ENCODE peak calls at places on chromosomes 12 and 14, in five cellular contexts. O is pancreas, M is left ventricle myocardium inferior, R is endodermal cell, K is cardiac muscle cell. U is an unnamed sample.

GRCh38 chr12:131555197-131555820 is 155.6 kb upstream of the SFSWAP start:
- DNase-seq in M (no peak), K (no peak), O (no peak), R (no peak), U (no peak)

GRCh38 chr12:123013185-123014095 is 33.0 kb downstream of the ARL6IP4 start:
- DNase-seq in M (no peak), O (no peak), R (no peak), K (no peak), U (no peak)

GRCh38 chr12:120230974-120231315 is 30.0 kb upstream of the RPLP0 start:
- DNase-seq in K (no peak), R (no peak), M (no peak), O (no peak), U (no peak)

GRCh38 chr12:122012184-122012583 is 9.5 kb upstream of the BCL7A start:
- DNase-seq in M (no peak), O (no peak), K (no peak), R (no peak), U (no peak)

GRCh38 chr12:107027304-107028053 is 40.5 kb upstream of the MTERF2 start:
- DNase-seq in R (no peak), O (no peak), M (no peak), K (peak; percentile 96), U (no peak)

GRCh38 chr12:128783129-128783574 is 40.6 kb downstream of the SLC15A4 start:
- DNase-seq in O (no peak), K (no peak), R (no peak), M (no peak), U (no peak)

GRCh38 chr12:53558631-53559030 is 51.3 kb upstream of the NPFF start:
- DNase-seq in R (no peak), M (no peak), O (no peak), K (no peak), U (no peak)

GRCh38 chr14:75334191-75335051 is 55.8 kb downstream of the FOS start:
- DNase-seq in O (no peak), R (no peak), M (peak; percentile 60), K (peak; percentile 32), U (peak; percentile 83)

GRCh38 chr14:84351646-84352045 is 1178.3 kb upstream of the FLRT2 start:
- DNase-seq in K (no peak), R (no peak), O (no peak), M (no peak), U (no peak)

GRCh38 chr12:130142736-130143135 is 19.5 kb upstream of the FZD10 start:
- DNase-seq in K (no peak), M (no peak), R (peak; percentile 60), O (no peak), U (no peak)

GRCh38 chr14:23056956-23057756 is at the start of gene CDH24:
- DNase-seq in M (peak; percentile 75), O (peak; percentile 79), R (peak; percentile 89), K (peak; percentile 79), U (peak; percentile 91)

GRCh38 chr14:50711043-50711442 is 42.9 kb upstream of the SAV1 start:
- DNase-seq in O (no peak), M (no peak), R (no peak), K (no peak), U (no peak)

GRCh38 chr12:53459097-53459496 is 7.2 kb downstream of the PCBP2 start:
- DNase-seq in M (no peak), R (peak; percentile 44), O (no peak), K (no peak), U (no peak)

GRCh38 chr12:117064596-117064995 is 34.6 kb downstream of the TESC start:
- DNase-seq in O (peak; percentile 1), M (no peak), K (no peak), R (no peak), U (peak; percentile 10)

GRCh38 chr14:58620011-58620410 is 17.8 kb upstream of the DACT1 start:
- DNase-seq in K (no peak), R (no peak), O (no peak), M (no peak), U (no peak)

GRCh38 chr14:68939893-68940613 is 39.0 kb downstream of the ACTN1 start:
- DNase-seq in M (peak; percentile 80), R (peak; percentile 87), O (peak; percentile 75), K (peak; percentile 98), U (peak; percentile 90)

GRCh38 chr14:93794756-93795155 is 6.5 kb upstream of the PRIMA1 start:
- DNase-seq in K (no peak), M (no peak), O (no peak), R (no peak), U (no peak)

GRCh38 chr14:23079716-23080115 is 15.2 kb downstream of the ACIN1 start:
- DNase-seq in O (no peak), R (no peak), M (no peak), K (no peak), U (no peak)

GRCh38 chr12:94092516-94093241 is 55.7 kb upstream of the PLXNC1 start:
- DNase-seq in R (no peak), O (no peak), K (peak; percentile 96), M (no peak), U (peak; percentile 80)

GRCh38 chr12:50732591-50732990 is 31.3 kb upstream of the ATF1 start:
- DNase-seq in R (no peak), K (peak; percentile 85), M (no peak), O (no peak), U (no peak)

GRCh38 chr14:79584679-79585078 is 626.6 kb downstream of the DIO2 start:
- DNase-seq in R (no peak), M (no peak), K (peak; percentile 70), O (no peak), U (no peak)

GRCh38 chr14:53183071-53183470 is 29.9 kb upstream of the DDHD1 start:
- DNase-seq in O (no peak), K (no peak), M (no peak), R (no peak), U (no peak)

GRCh38 chr12:24853588-24853987 is 95.3 kb downstream of the BCAT1 start:
- DNase-seq in R (no peak), M (no peak), O (no peak), K (peak; percentile 47), U (no peak)

GRCh38 chr12:14327717-14328116 is 37.8 kb upstream of the ATF7IP start:
- DNase-seq in K (no peak), O (no peak), M (no peak), R (no peak), U (no peak)

GRCh38 chr12:69101505-69101904 is 137.9 kb upstream of the CPSF6 start:
- DNase-seq in R (no peak), M (no peak), K (no peak), O (no peak), U (no peak)

GRCh38 chr14:101499080-101499479 is 62.2 kb upstream of the DIO3 start:
- DNase-seq in R (no peak), K (no peak), M (no peak), O (no peak), U (no peak)

GRCh38 chr14:92613008-92613658 is 99.6 kb downstream of the RIN3 start:
- DNase-seq in M (peak; percentile 33), K (peak; percentile 16), O (no peak), R (peak; percentile 96), U (peak; percentile 63)

GRCh38 chr14:45610303-45610702 is 357.3 kb upstream of the MIS18BP1 start:
- DNase-seq in M (no peak), K (no peak), O (no peak), R (no peak), U (no peak)

GRCh38 chr12:104515899-104516298 is 59.2 kb downstream of the CHST11 start:
- DNase-seq in M (no peak), R (no peak), K (no peak), O (no peak), U (no peak)

GRCh38 chr12:94798107-94798506 is 147.8 kb upstream of the TMCC3 start:
- DNase-seq in M (no peak), R (no peak), K (no peak), O (no peak), U (no peak)

GRCh38 chr14:22919601-22919921 is 612 bp upstream of the RBM23 start:
- DNase-seq in R (no peak), K (no peak), O (no peak), M (no peak), U (no peak)

GRCh38 chr12:115149685-115150378 is 465.9 kb upstream of the TBX3 start:
- DNase-seq in K (peak; percentile 77), M (no peak), R (no peak), O (no peak), U (no peak)

GRCh38 chr14:69131176-69131575 is 21.7 kb downstream of the DCAF5 start:
- DNase-seq in M (no peak), O (no peak), R (no peak), K (no peak), U (no peak)

GRCh38 chr12:113889076-113889475 is 77.0 kb downstream of the RBM19 start:
- DNase-seq in O (no peak), R (no peak), M (no peak), K (peak; percentile 21), U (no peak)

GRCh38 chr12:40068416-40068815 is 37.5 kb downstream of the SLC2A13 start:
- DNase-seq in O (no peak), K (no peak), R (no peak), M (no peak), U (peak; percentile 85)

GRCh38 chr14:30389134-30389900 is 169.6 kb upstream of the G2E3 start:
- DNase-seq in R (no peak), O (peak; percentile 81), M (peak; percentile 24), K (peak; percentile 0), U (peak; percentile 50)

GRCh38 chr14:19974844-19975243 is 547 bp upstream of the OR4K15 start:
- DNase-seq in K (no peak), R (no peak), M (no peak), O (no peak), U (no peak)

GRCh38 chr12:21526053-21526452 is at the start of gene SPX:
- DNase-seq in R (no peak), M (no peak), K (peak; percentile 13), O (no peak), U (no peak)

DNA sequence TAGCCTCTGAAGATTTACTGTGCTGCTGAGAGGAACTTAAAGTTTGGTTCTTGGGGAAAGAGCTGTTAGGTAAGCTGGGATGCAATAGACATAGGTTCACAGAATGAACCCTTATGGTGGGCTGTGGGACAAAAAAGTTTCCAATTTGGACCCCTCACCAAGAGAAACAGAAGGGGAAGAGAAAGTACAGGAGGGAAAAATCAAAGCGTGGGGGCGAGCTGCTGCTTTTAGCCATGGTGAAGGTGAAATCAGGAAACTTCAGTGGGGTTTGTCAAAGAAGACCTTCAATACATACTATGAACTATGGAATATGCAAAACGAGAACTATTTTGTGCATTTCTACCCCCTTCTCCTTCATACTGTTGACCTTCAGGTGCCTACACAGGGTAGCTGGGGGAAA is 10.6 kb upstream of the NINJ2 start:
- DNase-seq in O (no peak), R (peak; percentile 13), M (no peak), K (no peak), U (no peak)
- H3K4me3 ChIP-seq in O (no peak overlapping the region), R (no peak overlapping the region), M (no peak overlapping the region), K (no peak overlapping the region), U (no peak overlapping the region)

GRCh38 chr14:90850487-90850886 is 34.3 kb upstream of the TTC7B start:
- DNase-seq in O (no peak), K (peak; percentile 60), R (peak; percentile 64), M (no peak), U (no peak)
- H3K27ac ChIP-seq in O (no peak overlapping the region), K (no peak overlapping the region), R (no peak overlapping the region), M (peak overlapping the region; percentile 51), U (no peak overlapping the region)

GRCh38 chr12:118360785-118361404 is 11.8 kb downstream of the TAOK3 start:
- DNase-seq in R (no peak), K (peak; percentile 49), O (no peak), M (no peak), U (no peak)
- H3K4me1 ChIP-seq in R (no peaks in the 10 kb centered on the region), K (peaks cover 7% of the 10 kb centered on the region), O (peaks cover 18% of the 10 kb centered on the region), M (peaks cover 39% of the 10 kb centered on the region), U (peaks cover 3% of the 10 kb centered on the region)

GRCh38 chr12:62313727-62314380 is 53.6 kb downstream of the USP15 start:
- DNase-seq in R (no peak), K (no peak), O (no peak), M (no peak), U (no peak)
- H3K4me3 ChIP-seq in R (no peak overlapping the region), K (no peak overlapping the region), O (no peak overlapping the region), M (peak overlapping the region; percentile 54), U (peak overlapping the region; percentile 32)

GRCh38 chr12:32176606-32177005 is 70.0 kb downstream of the BICD1 start:
- DNase-seq in R (no peak), M (no peak), K (no peak), O (no peak), U (no peak)
- H3K27ac ChIP-seq in R (no peak overlapping the region), M (no peak overlapping the region), K (no peak overlapping the region), O (no peak overlapping the region), U (no peak overlapping the region)